ENCODE peak calls at places on chromosomes 2 and 18, in seven cellular contexts. M is ovary; P is activated naive CD4-positive, alpha-beta T cell treated with anti-CD3 and anti-CD28 coated beads for 36 hours; A is stimulated activated CD4-positive, alpha-beta T cell treated with anti-CD3 and anti-CD28 coated beads, Interleukin-4, amount 100 ng/mL, for 48 hours; T is nephron progenitor cell; J is A172; I is NCI-H1105 treated with DMSO at 0.1 percent for 48 hours. G is an unnamed sample.

GRCh38 chr2:163878718-163879117 is 142.9 kb upstream of the FIGN start:
- DNase-seq in I (no peak), A (no peak), J (peak), P (peak), T (peak), M (no peak), G (no peak)

GRCh38 chr18:47968006-47968676 is 37.7 kb upstream of the SMAD2 start:
- DNase-seq in J (peak), I (no peak), A (no peak), T (peak), P (no peak), M (no peak), G (peak)

GRCh38 chr2:178157574-178157973 is 36.7 kb upstream of the OSBPL6 start:
- DNase-seq in I (no peak), M (no peak), J (no peak), T (no peak), P (no peak), A (no peak), G (no peak)

GRCh38 chr2:36411962-36412444 is 56.4 kb downstream of the CRIM1 start:
- DNase-seq in J (no peak), M (no peak), P (no peak), I (no peak), T (no peak), A (no peak), G (peak)

GRCh38 chr18:13269599-13270011 is 51.0 kb downstream of the LDLRAD4 start:
- DNase-seq in T (no peak), I (no peak), J (no peak), A (no peak), M (peak), P (peak), G (no peak)

GRCh38 chr2:69997296-69998184 is 36.1 kb upstream of the ASPRV1 start:
- DNase-seq in J (peak), A (peak), M (no peak), T (no peak), I (no peak), P (peak), G (peak)

GRCh38 chr2:96085541-96086355 is 30.6 kb downstream of the ADRA2B start:
- DNase-seq in M (no peak), I (no peak), A (no peak), J (no peak), T (no peak), P (no peak), G (no peak)

GRCh38 chr2:120451334-120451733 is 105.4 kb downstream of the INHBB start:
- DNase-seq in M (no peak), J (no peak), P (no peak), I (no peak), T (no peak), A (no peak), G (no peak)

G was measured in Caki2.